ENCODE peak calls at places on chromosome 16, in ten cellular contexts. A is MM.1S; L is CD8-positive, alpha-beta T cell; K is substantia nigra; B is GM23248; R is RWPE1; U is left ventricle myocardium inferior; I is heart right ventricle; E is sigmoid colon; S is SJSA1. D is an unnamed sample.

GRCh38 chr16:14629612-14629918 is 495 bp downstream of the PARN start:
- DNase-seq in I (no peak), A (no peak), U (no peak), L (no peak), B (peak; percentile 50), S (peak; percentile 49), K (peak; percentile 48), E (no peak), R (peak; percentile 20), D (no peak)

GRCh38 chr16:70577256-70577698 is 53.7 kb downstream of the SF3B3 start:
- DNase-seq in S (peak; percentile 62), E (peak; percentile 65), L (no peak), U (no peak), I (no peak), B (peak; percentile 83), K (peak; percentile 18), A (no peak), R (peak; percentile 59), D (peak; percentile 74)

GRCh38 chr16:48592839-48593429 is 17.0 kb downstream of the N4BP1 start:
- DNase-seq in I (no peak), S (no peak), U (no peak), A (peak; percentile 26), K (no peak), B (no peak), E (no peak), R (no peak), L (no peak), D (no peak)

GRCh38 chr16:11583171-11583570 is 3.5 kb downstream of the LITAF start:
- DNase-seq in E (no peak), K (no peak), R (no peak), S (no peak), U (no peak), A (no peak), B (peak; percentile 59), I (no peak), L (no peak), D (no peak)

GRCh38 chr16:68259007-68259406 is 5.3 kb upstream of the SLC7A6 start:
- DNase-seq in R (no peak), U (no peak), A (no peak), E (no peak), I (no peak), L (no peak), B (no peak), K (no peak), S (no peak), D (no peak)

GRCh38 chr16:81175325-81175891 is 63.1 kb upstream of the BCO1 start:
- DNase-seq in I (no peak), B (peak; percentile 92), L (no peak), S (no peak), A (no peak), E (no peak), R (peak; percentile 36), K (no peak), U (no peak), D (no peak)

GRCh38 chr16:77816293-77816692 is 27.9 kb downstream of the VAT1L start:
- DNase-seq in U (no peak), L (no peak), E (no peak), I (no peak), A (no peak), B (peak; percentile 10), K (no peak), R (no peak), S (no peak), D (no peak)

GRCh38 chr16:65142276-65142675 is 20.4 kb upstream of the CDH11 start:
- DNase-seq in B (peak; percentile 29), K (no peak), L (no peak), R (no peak), S (no peak), A (no peak), E (no peak), I (no peak), U (no peak), D (no peak)

GRCh38 chr16:84446596-84447392 is 57.7 kb downstream of the MEAK7 start:
- DNase-seq in E (peak; percentile 8), K (no peak), I (no peak), S (no peak), U (no peak), L (no peak), A (no peak), R (no peak), B (peak; percentile 67), D (no peak)

GRCh38 chr16:84448444-84448843 is 56.0 kb downstream of the MEAK7 start:
- DNase-seq in I (no peak), S (no peak), B (no peak), E (peak; percentile 35), R (no peak), U (no peak), L (no peak), A (no peak), K (no peak), D (no peak)

GRCh38 chr16:84443166-84443802 is 61.2 kb downstream of the MEAK7 start:
- DNase-seq in U (no peak), R (no peak), L (no peak), I (no peak), S (no peak), A (no peak), B (no peak), E (no peak), K (no peak), D (no peak)

GRCh38 chr16:84444476-84444875 is 60.0 kb downstream of the MEAK7 start:
- DNase-seq in K (no peak), E (peak; percentile 52), B (no peak), I (no peak), L (no peak), R (no peak), S (no peak), U (no peak), A (no peak), D (no peak)

DNA sequence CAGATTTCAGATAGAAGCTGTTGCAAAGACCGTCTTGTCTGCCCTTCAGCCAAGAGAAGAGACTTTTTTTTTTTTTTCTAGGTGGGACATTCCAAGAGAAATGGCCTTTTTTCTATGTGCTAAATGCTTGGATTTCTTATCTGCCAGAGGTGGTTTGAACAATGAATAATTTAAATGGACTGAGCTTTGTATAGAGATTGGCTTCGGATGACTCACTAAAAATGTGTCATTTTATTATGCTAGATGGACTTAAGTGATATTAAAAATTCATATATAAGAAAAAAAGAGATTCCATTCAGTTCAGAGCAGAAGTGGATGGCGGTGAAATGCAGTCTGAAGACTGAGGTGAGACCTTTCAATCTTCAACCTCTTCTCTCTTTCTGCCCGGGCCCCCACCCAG is 58.4 kb downstream of the MEAK7 start:
- DNase-seq in S (no peak), R (no peak), E (no peak), I (no peak), A (no peak), K (no peak), L (no peak), U (no peak), B (peak; percentile 37), D (no peak)
- H3K27ac ChIP-seq in S (no peak overlapping the region), R (no peak overlapping the region), E (no peak overlapping the region), I (no peak overlapping the region), A (no peak overlapping the region), K (no peak overlapping the region), L (no peak overlapping the region), U (no peak overlapping the region), B (no peak overlapping the region), D (no peak overlapping the region)

GRCh38 chr16:30744146-30744545 is 4.1 kb upstream of the PHKG2 start:
- DNase-seq in A (no peak), B (no peak), R (no peak), U (peak; percentile 33), S (no peak), E (peak; percentile 87), I (no peak), K (no peak), L (no peak), D (no peak)

GRCh38 chr16:30738984-30739951 is 9.0 kb upstream of the PHKG2 start:
- DNase-seq in I (no peak), E (peak; percentile 57), S (no peak), L (no peak), U (no peak), A (no peak), K (no peak), B (no peak), R (no peak), D (peak; percentile 83)

GRCh38 chr16:30740364-30741251 is 7.6 kb upstream of the PHKG2 start:
- DNase-seq in L (no peak), U (peak; percentile 86), B (peak; percentile 91), K (peak; percentile 39), S (peak; percentile 67), R (peak; percentile 99), I (peak; percentile 80), E (peak; percentile 92), A (no peak), D (peak; percentile 96)

GRCh38 chr16:30743690-30744089 is 4.5 kb upstream of the PHKG2 start:
- DNase-seq in E (peak; percentile 81), R (no peak), A (no peak), U (peak; percentile 55), K (no peak), S (no peak), L (no peak), I (peak; percentile 45), B (no peak), D (peak; percentile 46)

GRCh38 chr16:30741461-30741914 is 6.7 kb upstream of the PHKG2 start:
- DNase-seq in K (no peak), R (peak; percentile 95), S (peak; percentile 81), E (peak; percentile 67), B (peak; percentile 91), I (no peak), L (no peak), U (no peak), A (no peak), D (peak; percentile 82)
- H3K27ac ChIP-seq in K (no peak overlapping the region), R (peak overlapping the region; percentile 88), S (peak overlapping the region; percentile 68), E (peak overlapping the region; percentile 81), B (peak overlapping the region; percentile 59), I (peak overlapping the region; percentile 49), L (no peak overlapping the region), U (peak overlapping the region; percentile 56), A (no peak overlapping the region), D (peak overlapping the region; percentile 77)

DNA sequence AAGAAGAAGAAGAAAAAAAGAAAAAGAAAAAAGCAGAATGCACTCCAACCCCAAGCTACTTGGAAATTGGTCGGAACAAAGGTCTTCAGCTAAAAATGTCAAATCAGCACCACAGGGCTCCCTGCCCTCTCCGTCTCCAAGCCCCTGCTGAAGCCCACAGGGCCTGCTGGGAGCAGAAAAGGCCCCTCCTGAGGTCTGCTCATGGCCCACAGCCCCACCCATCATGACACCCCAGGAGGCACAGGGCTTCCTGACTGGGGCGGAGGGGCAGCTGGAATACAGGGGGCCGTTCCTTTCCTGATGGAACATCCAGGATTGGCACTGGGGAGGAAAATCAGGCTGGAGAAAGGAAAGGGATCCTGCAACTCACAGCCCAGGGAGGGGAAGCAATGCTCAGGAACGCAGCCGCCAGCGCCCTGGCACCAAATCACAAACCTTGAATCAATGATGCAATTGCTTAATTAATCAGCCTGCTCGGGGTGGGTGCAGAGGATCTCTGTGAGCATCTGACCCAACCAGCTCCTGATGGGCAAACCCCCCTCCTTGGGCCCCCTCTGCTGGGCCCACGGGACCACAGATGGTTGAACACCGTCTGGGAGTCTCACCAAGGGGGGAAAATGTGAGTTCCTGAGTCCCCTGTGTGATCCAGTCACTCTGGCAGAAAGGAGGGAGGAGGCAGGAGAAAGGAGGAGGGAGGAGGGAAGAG is 155.5 kb downstream of the ZNF423 start:
- DNase-seq in B (peak; percentile 39), K (no peak), R (no peak), A (no peak), L (no peak), U (peak; percentile 36), E (peak; percentile 77), S (no peak), I (peak; percentile 45), D (no peak)
- H3K27ac ChIP-seq in B (no peak overlapping the region), K (no peak overlapping the region), R (no peak overlapping the region), A (no peak overlapping the region), L (no peak overlapping the region), U (peak overlapping the region; percentile 84), E (peak overlapping the region; percentile 77), S (no peak overlapping the region), I (peak overlapping the region; percentile 68), D (peak overlapping the region; percentile 13)

DNA sequence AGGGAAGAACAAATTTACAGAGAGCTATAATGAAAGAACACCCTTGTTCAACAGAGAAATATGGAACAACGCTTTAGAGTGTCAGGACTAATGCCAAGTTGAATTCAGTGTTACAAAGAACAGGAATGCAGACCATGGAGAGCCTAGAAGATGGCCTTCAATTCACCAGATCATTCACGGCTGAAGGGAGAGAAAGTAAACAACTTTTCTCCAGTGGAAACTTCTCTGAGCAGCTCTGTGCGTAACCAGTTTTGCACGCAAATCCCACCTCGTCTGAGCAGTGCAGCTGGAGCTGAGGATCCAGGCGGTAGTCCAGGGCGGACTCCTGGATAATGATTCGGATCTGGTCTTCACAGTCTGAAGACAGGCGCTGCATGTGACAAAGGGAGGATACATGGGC is 40.5 kb upstream of the CLEC18B start:
- DNase-seq in A (no peak), L (no peak), R (no peak), K (no peak), B (no peak), I (no peak), E (no peak), S (no peak), U (no peak), D (no peak)
- H3K27ac ChIP-seq in A (no peak overlapping the region), L (no peak overlapping the region), R (peak overlapping the region; percentile 66), K (no peak overlapping the region), B (no peak overlapping the region), I (no peak overlapping the region), E (no peak overlapping the region), S (no peak overlapping the region), U (no peak overlapping the region), D (no peak overlapping the region)